ENCODE peak calls at places on chromosomes 6 and 20, in five cellular contexts. I is astrocyte of the spinal cord; D is fibroblast of mammary gland; C is MM.1S; S is CD4-positive, alpha-beta T cell. H is an unnamed sample.

GRCh38 chr6:143575440-143575839 is 63.9 kb upstream of the FUCA2 start:
- DNase-seq in D (peak), I (peak), S (peak), C (peak), H (no peak)

GRCh38 chr6:154276810-154277577 is 79.6 kb downstream of the IPCEF1 start:
- DNase-seq in C (peak), D (peak), I (peak), S (no peak), H (no peak)

GRCh38 chr20:47358052-47358671 is 1.7 kb upstream of the ZMYND8 start:
- DNase-seq in D (no peak), S (no peak), I (peak), C (no peak), H (no peak)

GRCh38 chr6:106114492-106114891 is 28.4 kb downstream of the PRDM1 start:
- DNase-seq in S (no peak), D (no peak), C (no peak), I (no peak), H (no peak)

GRCh38 chr6:39056681-39057080 is 8.1 kb downstream of the GLP1R start:
- DNase-seq in I (no peak), D (no peak), C (no peak), S (no peak), H (no peak)

GRCh38 chr6:12331951-12332749 is 42.0 kb downstream of the EDN1 start:
- DNase-seq in S (no peak), I (no peak), D (no peak), C (no peak), H (no peak)

GRCh38 chr6:6984585-6985366 is 123.0 kb upstream of the RREB1 start:
- DNase-seq in I (no peak), S (no peak), D (no peak), C (no peak), H (no peak)

GRCh38 chr20:20410678-20411077 is 42.8 kb downstream of the INSM1 start:
- DNase-seq in C (no peak), D (no peak), S (no peak), I (no peak), H (no peak)

GRCh38 chr6:63510786-63511185 is 61.5 kb upstream of the LOC128125822 start:
- DNase-seq in D (no peak), S (no peak), C (no peak), I (no peak), H (no peak)

GRCh38 chr20:63127700-63128364 is 88.1 kb downstream of the YTHDF1 start:
- DNase-seq in S (no peak), D (no peak), I (no peak), C (no peak), H (no peak)

GRCh38 chr6:30463651-30464618 is 25.4 kb upstream of the HLA-E start:
- DNase-seq in C (peak), S (peak), D (peak), I (peak), H (no peak)

GRCh38 chr6:82612475-82612874 is 248.9 kb downstream of the TPBG start:
- DNase-seq in C (no peak), S (no peak), D (no peak), I (peak), H (no peak)

GRCh38 chr6:130482645-130483390 is 117.0 kb downstream of the TMEM200A start:
- DNase-seq in D (peak), C (no peak), I (peak), S (no peak), H (no peak)

GRCh38 chr6:56637640-56638039 is 5.0 kb downstream of the DST start:
- DNase-seq in I (peak), S (no peak), C (peak), D (peak), H (no peak)

GRCh38 chr6:47349931-47350330 is 40.2 kb upstream of the TNFRSF21 start:
- DNase-seq in D (no peak), S (no peak), C (no peak), I (no peak), H (no peak)

GRCh38 chr6:139778113-139778512 is 403.7 kb upstream of the CITED2 start:
- DNase-seq in S (no peak), D (no peak), I (no peak), C (no peak), H (no peak)

GRCh38 chr6:125041740-125042459 is 79.7 kb downstream of the RNF217 start:
- DNase-seq in I (peak), D (peak), C (no peak), S (no peak), H (no peak)

GRCh38 chr20:48582361-48582991 is 245.3 kb downstream of the PREX1 start:
- DNase-seq in C (no peak), S (no peak), D (no peak), I (no peak), H (no peak)

GRCh38 chr6:144383336-144383735 is 98.2 kb downstream of the UTRN start:
- DNase-seq in C (no peak), D (no peak), I (no peak), S (no peak), H (no peak)

GRCh38 chr6:25603251-25603650 is 48.8 kb upstream of the SCGN start:
- DNase-seq in S (no peak), C (no peak), I (no peak), D (no peak), H (no peak)

GRCh38 chr6:19849736-19850135 is 12.6 kb downstream of the ID4 start:
- DNase-seq in S (no peak), C (no peak), D (no peak), I (no peak), H (no peak)

GRCh38 chr6:97958143-97958542 is 675.1 kb upstream of the MMS22L start:
- DNase-seq in S (no peak), D (no peak), C (no peak), I (peak), H (no peak)

GRCh38 chr6:30787954-30788353 is 43.6 kb upstream of the IER3 start:
- DNase-seq in D (no peak), C (no peak), I (peak), S (no peak), H (no peak)

DNA sequence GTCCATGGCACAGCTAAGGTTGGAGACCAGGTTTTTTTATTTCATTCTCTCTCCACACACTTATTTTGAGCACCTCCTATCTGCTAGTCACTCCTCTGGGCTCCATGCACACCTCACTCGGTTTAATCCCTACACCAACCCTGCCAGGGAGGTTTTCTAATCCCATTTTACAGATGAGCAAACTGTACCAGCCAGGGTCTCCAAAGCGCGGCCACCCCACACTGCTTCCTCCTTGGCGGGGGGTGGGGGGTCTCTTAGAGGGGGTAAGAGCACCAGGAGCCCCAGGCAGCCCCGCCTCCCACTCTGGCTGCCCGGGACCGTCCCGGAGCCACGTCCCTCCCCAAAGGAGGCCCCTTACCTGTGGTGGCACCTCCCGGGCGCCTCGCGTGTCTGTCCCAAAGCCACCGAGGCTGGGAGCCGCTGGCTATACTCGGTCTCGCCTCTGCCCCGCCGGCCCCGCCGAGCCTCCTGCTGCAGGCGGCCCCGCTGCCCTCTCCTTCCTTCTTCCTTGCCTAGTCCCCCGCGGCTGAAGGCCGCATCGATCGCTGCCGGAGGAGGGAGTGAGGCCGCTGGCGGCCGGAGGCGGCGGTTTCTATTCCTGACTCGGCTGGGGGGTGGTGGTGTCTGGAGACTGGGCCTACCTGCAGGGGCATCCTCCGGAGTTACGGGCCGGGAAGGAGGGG is at the start of gene KCNS1:
- DNase-seq in D (no peak), C (no peak), I (peak), S (no peak), H (no peak)
- TF ChIP-seq CTCF in D (peak), C (no peak), I (peak), S (no peak), H (no peak)

DNA sequence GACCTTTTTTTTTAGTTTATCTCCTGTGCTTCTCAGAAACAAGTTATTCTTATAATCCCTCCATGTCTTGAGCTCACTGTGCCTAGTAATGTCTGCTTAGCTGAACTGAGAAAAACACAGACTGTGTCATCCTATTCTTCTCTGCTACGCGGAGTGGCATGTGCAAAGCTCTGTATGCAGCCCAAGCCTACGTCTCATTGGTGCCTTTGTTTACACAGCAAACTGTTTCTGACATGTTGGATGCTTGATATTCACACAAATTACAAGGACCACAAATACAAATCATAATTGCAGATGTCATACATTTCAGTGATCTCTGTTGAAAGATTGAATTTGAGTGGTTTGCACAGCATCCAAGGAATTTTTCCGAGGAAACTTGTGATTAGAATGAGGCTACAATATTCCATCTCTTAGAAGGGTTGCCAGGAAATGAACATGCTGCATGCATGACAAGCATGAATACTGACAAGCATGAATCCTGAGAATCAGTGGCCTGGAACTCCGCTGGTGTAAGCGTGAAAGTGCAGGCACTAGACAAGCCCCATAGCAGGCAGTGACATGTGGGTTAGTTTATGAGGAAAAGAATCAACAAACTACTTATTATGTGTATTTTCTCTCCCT is 128.4 kb upstream of the SGK1 start:
- DNase-seq in C (no peak), I (peak), S (no peak), D (peak), H (no peak)
- TF ChIP-seq CTCF in C (no peak), I (no peak), S (no peak), D (peak), H (no peak)

DNA sequence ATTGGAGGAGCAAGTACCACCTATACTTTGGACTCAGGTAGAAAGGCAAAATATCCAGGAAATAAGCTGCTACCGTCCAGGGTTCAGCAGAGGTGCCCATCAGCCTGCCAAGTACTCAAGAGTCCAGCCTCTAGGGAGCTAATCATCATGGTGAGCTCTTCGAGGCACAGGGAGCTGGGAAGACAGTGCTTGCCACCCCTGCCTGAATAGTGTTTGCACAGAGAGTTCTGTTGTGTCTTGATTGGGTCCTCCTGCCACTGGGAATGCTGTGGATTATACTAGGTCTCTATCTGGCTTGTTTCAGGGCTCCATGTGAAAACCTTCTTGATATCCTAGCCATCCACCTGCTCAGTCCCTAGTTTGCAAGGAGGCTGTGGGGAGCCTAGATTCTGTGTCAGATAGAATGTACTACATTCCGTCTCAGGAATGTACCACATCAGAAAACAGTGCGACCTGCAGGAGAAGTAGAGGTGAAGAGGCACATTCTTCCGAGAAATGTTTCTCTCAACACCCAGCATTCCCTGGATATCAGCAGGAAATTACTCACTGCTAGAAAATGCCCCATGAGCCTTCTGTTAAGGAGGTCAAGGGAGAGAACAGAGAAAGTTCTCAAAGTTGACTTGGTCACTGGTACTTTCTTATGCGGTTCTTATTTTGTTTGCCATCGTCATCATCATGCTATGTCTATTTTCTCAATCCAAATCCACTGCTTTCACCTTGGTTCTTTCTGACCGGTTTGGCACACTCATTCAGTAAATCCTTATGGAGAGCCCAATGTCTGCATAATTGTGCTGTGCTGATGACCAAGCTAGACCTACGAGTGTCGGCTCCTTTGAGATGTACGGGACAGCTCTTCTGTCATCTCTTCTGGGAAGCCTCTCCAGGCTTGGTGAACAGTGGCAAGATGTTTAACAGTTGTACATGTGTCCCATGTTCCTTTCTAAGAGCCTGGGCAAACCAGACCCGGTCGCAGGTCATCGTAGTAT is 30.7 kb downstream of the PTPN1 start:
- DNase-seq in D (peak), S (no peak), I (peak), C (no peak), H (no peak)
- TF ChIP-seq CTCF in D (no peak), S (no peak), I (no peak), C (no peak), H (no peak)

GRCh38 chr6:37611516-37611915 is 86.2 kb downstream of the MDGA1 start:
- DNase-seq in D (no peak), I (no peak), C (no peak), S (no peak), H (no peak)

GRCh38 chr6:37608587-37608986 is 89.1 kb downstream of the MDGA1 start:
- DNase-seq in I (no peak), D (no peak), C (no peak), S (no peak), H (no peak)

GRCh38 chr6:37603284-37603683 is 94.4 kb downstream of the MDGA1 start:
- DNase-seq in I (no peak), C (no peak), S (no peak), D (no peak), H (no peak)

GRCh38 chr6:37612475-37612874 is 85.2 kb downstream of the MDGA1 start:
- DNase-seq in S (no peak), C (no peak), D (peak), I (peak), H (no peak)

DNA sequence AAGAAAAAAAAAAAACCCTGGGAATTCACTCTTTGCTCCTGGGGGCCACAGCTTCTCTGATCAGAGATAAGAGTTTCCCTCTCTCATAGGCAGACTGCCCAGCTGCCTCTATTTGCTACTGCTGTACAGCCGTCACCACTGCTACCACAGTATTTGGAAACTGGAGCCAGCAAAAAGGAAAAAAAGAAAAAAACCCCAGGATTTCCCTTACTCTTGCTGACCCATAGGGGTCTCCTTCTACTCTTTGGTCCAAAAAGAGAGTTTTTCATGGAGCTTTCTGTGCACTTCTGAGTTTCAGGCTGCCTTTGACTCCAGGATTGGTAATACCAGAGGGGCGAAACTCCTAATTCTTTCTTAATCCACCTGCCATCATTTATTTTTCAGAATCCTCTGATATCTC is 89.7 kb downstream of the MDGA1 start:
- DNase-seq in D (peak), C (no peak), S (no peak), I (peak), H (no peak)
- TF ChIP-seq CTCF in D (peak), C (peak), S (peak), I (peak), H (no peak)

DNA sequence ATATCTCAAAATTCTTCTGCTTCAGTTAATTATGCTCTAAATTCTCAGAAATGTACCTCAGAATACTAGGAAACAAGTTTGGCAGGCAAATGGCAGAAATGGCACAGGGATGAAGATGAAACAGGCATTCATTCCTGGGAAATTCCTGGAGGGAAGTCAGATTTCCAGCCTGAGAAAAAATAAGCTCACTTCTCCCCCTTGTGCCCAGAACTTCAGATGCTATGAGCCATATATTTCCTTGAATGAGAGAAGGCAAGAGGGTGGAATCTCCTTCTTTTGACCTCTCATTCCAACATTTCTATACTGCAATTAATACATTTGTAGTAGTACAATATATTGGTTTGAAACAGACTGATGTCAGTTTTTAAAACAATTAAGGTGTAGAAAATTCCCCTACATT is 22.8 kb downstream of the RGS17 start:
- DNase-seq in C (no peak), D (peak), I (peak), S (no peak), H (no peak)
- TF ChIP-seq CTCF in C (no peak), D (peak), I (peak), S (no peak), H (no peak)

GRCh38 chr6:34177181-34177591 is 31.3 kb upstream of the GRM4 start:
- DNase-seq in I (no peak), D (no peak), C (no peak), S (no peak), H (no peak)

GRCh38 chr6:34181903-34182302 is 36.0 kb upstream of the GRM4 start:
- DNase-seq in S (no peak), D (no peak), C (no peak), I (no peak), H (no peak)

GRCh38 chr6:34178361-34179105 is 32.6 kb upstream of the GRM4 start:
- DNase-seq in S (no peak), D (no peak), C (no peak), I (no peak), H (no peak)

GRCh38 chr6:34179106-34179720 is 33.3 kb upstream of the GRM4 start:
- DNase-seq in C (no peak), S (no peak), I (no peak), D (no peak), H (no peak)

DNA sequence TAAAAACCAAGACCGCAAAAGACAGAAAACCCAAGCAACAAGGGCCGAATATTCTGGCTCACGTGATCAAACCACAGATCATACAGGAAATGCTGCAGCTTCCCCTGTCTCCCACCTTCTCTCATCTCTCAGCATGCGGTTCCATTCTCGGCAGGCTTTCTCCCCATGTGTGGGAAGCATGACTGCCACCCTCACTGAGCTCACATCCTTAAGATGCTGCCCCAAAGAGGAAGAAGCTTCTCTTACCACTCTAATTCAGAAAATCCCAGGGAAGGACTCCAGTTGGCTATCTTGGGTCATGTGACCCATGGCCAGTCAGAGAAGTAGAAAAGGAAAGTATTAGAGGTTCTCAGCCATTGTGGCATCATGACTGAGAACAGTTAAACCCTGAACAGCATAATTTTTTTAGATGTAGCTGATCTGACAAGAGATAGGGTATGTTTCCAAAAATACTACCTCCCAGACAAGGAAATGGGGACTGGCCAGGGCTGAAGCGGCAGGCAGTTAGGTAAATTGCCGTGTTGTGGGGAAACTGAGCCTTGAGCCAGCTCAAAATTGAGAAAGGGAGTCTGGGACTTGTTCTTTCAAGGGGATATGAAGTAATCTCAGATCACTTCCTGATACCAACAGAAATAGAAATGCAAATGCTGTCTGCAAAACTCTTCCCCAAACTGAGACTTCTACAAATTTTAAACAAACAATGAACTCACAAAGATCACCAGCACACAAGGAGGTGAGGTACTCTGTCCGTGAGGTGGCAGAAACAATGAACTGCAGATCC is 37.1 kb upstream of the GRM4 start:
- DNase-seq in I (no peak), D (peak), S (peak), C (peak), H (no peak)
- TF ChIP-seq CTCF in I (no peak), D (no peak), S (no peak), C (no peak), H (no peak)

DNA sequence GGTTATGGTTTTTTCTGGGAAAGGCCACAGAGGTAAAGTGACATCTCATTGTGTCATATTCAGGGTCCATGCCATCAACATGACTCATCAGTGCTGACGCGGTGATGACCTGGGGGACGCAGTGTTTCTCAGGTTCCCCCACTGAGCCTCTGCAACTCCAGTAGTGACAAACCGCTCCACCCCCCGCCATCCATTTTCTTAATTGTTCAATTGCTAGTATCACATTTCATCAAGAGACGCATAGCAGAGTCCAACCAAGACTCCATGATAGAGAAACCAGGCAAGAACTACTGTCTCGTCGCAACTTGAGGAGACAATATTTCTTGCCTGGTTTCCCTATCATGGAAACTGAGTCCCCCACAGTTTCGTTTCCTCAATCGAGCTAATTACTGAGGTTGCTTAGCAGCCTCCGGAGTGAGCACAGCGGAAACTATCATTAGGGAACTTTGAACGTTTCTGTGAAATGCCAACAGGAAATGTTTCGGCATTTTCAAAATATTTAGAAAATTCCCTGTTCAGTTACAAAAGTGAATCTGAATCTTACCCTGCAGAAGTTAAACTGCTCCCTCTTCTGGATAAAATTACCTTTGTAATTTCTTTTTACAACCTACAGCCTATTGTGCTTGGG is 12.2 kb upstream of the SERPINB1 start:
- DNase-seq in I (peak), S (peak), D (peak), C (no peak), H (peak)
- TF ChIP-seq CTCF in I (peak), S (peak), D (peak), C (peak), H (peak)